ENCODE peak calls at places on chromosomes 3 and 15, in eight cellular contexts. U is neural crest cell; I is neural progenitor cell; A is tibial artery; J is B cell; T is tibial nerve; B is CD4-positive, alpha-beta T cell; F is ovary. X is an unnamed sample.
A peak's percentile ranks its signal among the peaks of the same experiment; 100 is the strongest.

GRCh38 chr3:46986782-46987484 is 7.5 kb downstream of the NBEAL2 start:
- DNase-seq in U (no peak), T (no peak), A (no peak), B (no peak), J (no peak), I (peak; percentile 33), F (no peak), X (no peak)

GRCh38 chr15:72785452-72786243 is 2.1 kb upstream of the ADPGK start:
- DNase-seq in T (no peak), A (no peak), I (no peak), J (no peak), B (no peak), F (no peak), U (no peak), X (no peak)

GRCh38 chr3:109112946-109113345 is 5.0 kb downstream of the MORC1 start:
- DNase-seq in F (no peak), T (no peak), J (no peak), I (peak; percentile 7), U (no peak), B (no peak), A (no peak), X (no peak)

GRCh38 chr15:60899322-60899966 is 329.7 kb downstream of the RORA start:
- DNase-seq in U (no peak), I (no peak), B (no peak), J (no peak), A (no peak), T (no peak), F (no peak), X (no peak)

GRCh38 chr15:25094519-25094918 is 139.7 kb downstream of the SNRPN start:
- DNase-seq in U (no peak), A (no peak), T (no peak), J (no peak), I (no peak), B (no peak), F (no peak), X (no peak)

GRCh38 chr3:134988666-134989065 is 193.6 kb downstream of the EPHB1 start:
- DNase-seq in F (no peak), J (no peak), U (no peak), T (no peak), I (no peak), B (no peak), A (no peak), X (no peak)

GRCh38 chr3:15512173-15512572 is 9.3 kb downstream of the COLQ start:
- DNase-seq in A (peak; percentile 32), U (no peak), B (no peak), F (no peak), T (no peak), J (no peak), I (peak; percentile 34), X (no peak)

GRCh38 chr15:66389098-66389858 is 2.6 kb downstream of the MAP2K1 start:
- DNase-seq in U (no peak), B (no peak), F (no peak), A (no peak), J (no peak), T (no peak), I (no peak), X (no peak)

GRCh38 chr15:85404922-85405293 is 24.5 kb downstream of the AKAP13 start:
- DNase-seq in A (no peak), B (no peak), T (no peak), U (no peak), I (peak; percentile 14), F (no peak), J (no peak), X (no peak)

GRCh38 chr3:152977356-152977755 is 142.4 kb downstream of the P2RY1 start:
- DNase-seq in J (no peak), T (no peak), F (no peak), B (no peak), A (no peak), U (no peak), I (no peak), X (no peak)

GRCh38 chr3:53254810-53255359 is 937 bp downstream of the TKT start:
- DNase-seq in F (peak; percentile 70), A (peak; percentile 70), J (no peak), T (peak; percentile 57), U (peak; percentile 65), I (peak; percentile 88), B (peak; percentile 23), X (peak; percentile 77)

GRCh38 chr15:40344631-40345120 is 3.9 kb upstream of the CCDC9B start:
- DNase-seq in A (peak; percentile 55), F (no peak), T (no peak), U (peak; percentile 57), I (peak; percentile 72), B (peak; percentile 60), J (peak; percentile 77), X (peak; percentile 58)

GRCh38 chr15:60118564-60119080 is 114.5 kb downstream of the FOXB1 start:
- DNase-seq in B (no peak), J (no peak), F (no peak), U (no peak), T (no peak), A (no peak), I (peak; percentile 79), X (no peak)

GRCh38 chr3:81837071-81837593 is 75.7 kb upstream of the GBE1 start:
- DNase-seq in B (no peak), U (no peak), I (no peak), T (no peak), J (no peak), A (no peak), F (no peak), X (no peak)

GRCh38 chr3:131714585-131715220 is 211.9 kb upstream of the MRPL3 start:
- DNase-seq in A (no peak), T (no peak), U (no peak), J (no peak), F (no peak), I (no peak), B (no peak), X (no peak)

GRCh38 chr3:131716007-131716406 is 213.2 kb upstream of the MRPL3 start:
- DNase-seq in I (peak; percentile 6), J (no peak), A (no peak), F (no peak), T (no peak), U (no peak), B (no peak), X (no peak)

GRCh38 chr3:131711114-131711786 is 208.5 kb upstream of the MRPL3 start:
- DNase-seq in A (no peak), F (no peak), J (no peak), U (no peak), T (no peak), B (no peak), I (no peak), X (no peak)

GRCh38 chr3:131713416-131714118 is 210.8 kb upstream of the MRPL3 start:
- DNase-seq in B (no peak), T (no peak), J (no peak), A (no peak), U (no peak), I (no peak), F (no peak), X (no peak)

GRCh38 chr3:131712662-131713061 is 209.9 kb upstream of the MRPL3 start:
- DNase-seq in J (no peak), I (no peak), A (no peak), U (no peak), B (no peak), T (no peak), F (no peak), X (no peak)
- TF ChIP-seq CTCF in J (no peak), I (no peak), A (no peak), U (no peak), B (no peak), T (no peak), F (no peak), X (no peak)

GRCh38 chr15:98842973-98843285 is 164.7 kb downstream of the PGPEP1L start:
- DNase-seq in J (no peak), F (no peak), T (no peak), A (no peak), U (no peak), I (no peak), B (no peak), X (no peak)

GRCh38 chr15:98843844-98844243 is 163.7 kb downstream of the PGPEP1L start:
- DNase-seq in J (no peak), I (no peak), U (no peak), A (no peak), F (no peak), B (no peak), T (no peak), X (no peak)

GRCh38 chr15:98840010-98840409 is 167.6 kb downstream of the PGPEP1L start:
- DNase-seq in T (no peak), U (no peak), B (no peak), J (no peak), I (no peak), A (no peak), F (no peak), X (no peak)

GRCh38 chr15:98842192-98842972 is 165.2 kb downstream of the PGPEP1L start:
- DNase-seq in J (no peak), I (no peak), U (no peak), B (no peak), F (no peak), A (no peak), T (no peak), X (no peak)

DNA sequence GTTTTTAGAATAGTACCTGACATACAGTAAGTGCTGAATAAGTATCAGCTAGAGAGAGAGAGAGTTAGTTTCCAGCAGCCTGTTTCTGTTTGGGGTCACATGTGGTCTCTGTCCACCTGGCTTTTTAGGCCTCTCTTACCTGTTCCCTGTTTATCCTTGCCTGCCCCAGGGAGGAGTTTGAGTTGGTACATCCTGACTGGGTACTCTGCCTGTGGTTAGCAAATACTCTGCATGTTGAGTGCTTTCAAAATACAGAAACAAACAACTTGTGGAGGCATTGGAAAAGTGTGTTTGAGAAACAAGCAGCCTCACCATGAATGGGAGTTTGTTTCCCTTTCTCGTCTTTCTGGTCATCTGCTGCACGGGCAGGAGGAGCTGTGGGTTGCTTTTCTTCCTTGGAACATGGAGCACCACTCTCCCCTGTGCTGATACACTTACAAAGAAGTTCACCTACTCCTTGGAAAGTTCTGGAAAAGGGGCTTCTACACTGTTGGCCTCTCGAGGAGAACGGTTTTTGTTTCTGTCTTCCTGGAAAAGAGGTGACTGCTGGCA is 166.1 kb downstream of the PGPEP1L start:
- DNase-seq in I (no peak), F (no peak), B (no peak), J (no peak), U (no peak), T (no peak), A (no peak), X (no peak)
- TF ChIP-seq CTCF in I (no peak), F (no peak), B (no peak), J (no peak), U (no peak), T (no peak), A (no peak), X (no peak)

DNA sequence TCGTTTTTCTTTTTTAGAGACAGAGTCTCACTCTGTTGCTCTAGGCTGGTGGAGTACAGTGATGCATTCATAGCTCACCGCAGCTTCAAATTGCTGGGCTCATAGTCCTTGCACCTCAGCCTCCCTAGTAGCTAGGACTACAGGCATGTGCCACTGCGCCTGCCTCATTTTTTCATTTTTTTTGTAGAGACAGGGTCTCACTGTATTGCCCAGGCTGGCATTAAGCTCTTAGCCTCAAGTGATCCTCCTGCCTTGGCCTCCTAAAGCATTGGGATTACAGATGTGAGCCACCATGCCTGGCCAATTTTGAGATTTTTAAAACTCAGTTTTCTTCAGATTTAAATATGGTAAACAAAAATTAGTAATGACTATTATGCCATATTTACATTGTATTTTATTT is 29.0 kb downstream of the SKIL start:
- DNase-seq in U (no peak), J (no peak), A (no peak), B (no peak), F (no peak), T (no peak), I (no peak), X (no peak)
- TF ChIP-seq CTCF in U (no peak), J (no peak), A (no peak), B (no peak), F (no peak), T (no peak), I (no peak), X (no peak)

GRCh38 chr3:129989391-129989790 is 14.9 kb downstream of the TRH start:
- DNase-seq in T (no peak), U (no peak), B (no peak), J (no peak), F (no peak), I (no peak), A (no peak), X (no peak)
- TF ChIP-seq CTCF in T (no peak), U (no peak), B (no peak), J (no peak), F (no peak), I (no peak), A (no peak), X (no peak)

X was measured in Calu3.